ENCODE peak calls at places on chromosomes 12 and 14, in seven cellular contexts. Z, T, G, N, U, X and O are unnamed samples.

GRCh38 chr14:98167702-98168101 is 1104.3 kb downstream of the BCL11B start:
- DNase-seq in Z (no peak), X (no peak), N (no peak), G (no peak), U (peak), T (no peak), O (no peak)

GRCh38 chr12:39682689-39683477 is 63.3 kb upstream of the ABCD2 start:
- DNase-seq in T (no peak), U (peak), X (no peak), N (no peak), Z (no peak), G (no peak), O (no peak)

GRCh38 chr12:120261951-120262851 is 3.3 kb downstream of the PXN start:
- DNase-seq in Z (no peak), G (no peak), N (no peak), X (no peak), T (no peak), U (peak), O (no peak)

GRCh38 chr12:96448287-96448686 is 41.1 kb upstream of the CFAP54 start:
- DNase-seq in Z (no peak), U (no peak), T (no peak), N (no peak), G (no peak), X (no peak), O (no peak)

GRCh38 chr12:122870867-122871664 is 24.9 kb downstream of the VPS37B start:
- DNase-seq in U (no peak), Z (peak), N (no peak), G (no peak), T (peak), X (no peak), O (peak)

GRCh38 chr14:64725360-64725815 is 21.2 kb downstream of the PLEKHG3 start:
- DNase-seq in N (no peak), U (no peak), Z (peak), T (peak), G (no peak), X (no peak), O (no peak)

GRCh38 chr14:50533806-50534205 is 1.4 kb upstream of the MAP4K5 start:
- DNase-seq in U (no peak), T (no peak), X (no peak), G (no peak), N (no peak), Z (no peak), O (no peak)

GRCh38 chr12:4137441-4137840 is 136.1 kb upstream of the CCND2 start:
- DNase-seq in N (no peak), T (peak), G (no peak), X (no peak), U (no peak), Z (no peak), O (no peak)

GRCh38 chr12:103799504-103800251 is 41.4 kb downstream of the NT5DC3 start:
- DNase-seq in U (no peak), Z (no peak), G (peak), N (no peak), X (no peak), T (no peak), O (no peak)

GRCh38 chr14:48874701-48875100 is 711.5 kb downstream of the RPS29 start:
- DNase-seq in T (peak), G (no peak), U (no peak), Z (no peak), X (no peak), N (no peak), O (no peak)

GRCh38 chr12:50402270-50403000 is 1.8 kb downstream of the LARP4 start:
- DNase-seq in U (no peak), G (no peak), Z (no peak), N (no peak), X (no peak), T (no peak), O (no peak)

GRCh38 chr14:25095784-25096390 is 45.9 kb upstream of the STXBP6 start:
- DNase-seq in X (no peak), Z (no peak), N (no peak), T (no peak), U (no peak), G (no peak), O (no peak)

GRCh38 chr14:75831455-75831854 is 150.3 kb downstream of the TGFB3 start:
- DNase-seq in N (no peak), Z (no peak), U (peak), G (no peak), T (no peak), X (peak), O (peak)

GRCh38 chr12:32901553-32901952 is 5.0 kb upstream of the PKP2 start:
- DNase-seq in T (no peak), X (no peak), G (no peak), Z (no peak), U (no peak), N (no peak), O (no peak)

GRCh38 chr14:43914041-43914693 is 592.9 kb downstream of the FSCB start:
- DNase-seq in T (no peak), N (no peak), X (no peak), Z (no peak), G (no peak), U (no peak), O (peak)

GRCh38 chr12:89568484-89568883 is 42.6 kb upstream of the POC1B start:
- DNase-seq in N (no peak), T (no peak), U (no peak), Z (no peak), X (no peak), G (no peak), O (no peak)

GRCh38 chr12:30357712-30358111 is 338.0 kb downstream of the IPO8 start:
- DNase-seq in Z (no peak), X (no peak), T (no peak), U (no peak), G (no peak), N (no peak), O (no peak)

GRCh38 chr14:88542857-88543795 is 11.7 kb downstream of the PTPN21 start:
- DNase-seq in X (no peak), T (no peak), N (no peak), U (no peak), G (no peak), Z (no peak), O (no peak)

GRCh38 chr14:89391556-89391955 is 25.5 kb downstream of the FOXN3 start:
- DNase-seq in X (no peak), Z (no peak), G (no peak), U (no peak), T (no peak), N (no peak), O (no peak)

GRCh38 chr14:50299585-50299984 is 12.4 kb downstream of the L2HGDH start:
- DNase-seq in N (no peak), Z (no peak), T (no peak), G (peak), X (no peak), U (no peak), O (no peak)

GRCh38 chr12:107400686-107401447 is 284.7 kb upstream of the PWP1 start:
- DNase-seq in T (no peak), N (no peak), G (no peak), Z (no peak), U (peak), X (no peak), O (no peak)

GRCh38 chr14:72892103-72892878 is 1.6 kb downstream of the DPF3 start:
- DNase-seq in T (peak), G (peak), U (peak), N (no peak), X (no peak), Z (peak), O (peak)

GRCh38 chr12:40646456-40646855 is 45.8 kb upstream of the CNTN1 start:
- DNase-seq in G (no peak), U (no peak), N (no peak), T (no peak), X (no peak), Z (no peak), O (no peak)

GRCh38 chr12:96218989-96219678 is 25.0 kb downstream of the ELK3 start:
- DNase-seq in T (no peak), Z (no peak), N (no peak), X (no peak), G (no peak), U (no peak), O (no peak)

GRCh38 chr12:130031571-130032189 is 127.9 kb upstream of the TMEM132D start:
- DNase-seq in N (no peak), G (peak), X (peak), T (peak), Z (no peak), U (peak), O (peak)

GRCh38 chr12:105459760-105460325 is 129.4 kb downstream of the C12orf75 start:
- DNase-seq in G (no peak), N (no peak), Z (peak), T (no peak), U (no peak), X (no peak), O (no peak)

GRCh38 chr12:111773801-111774551 is 7.2 kb downstream of the ALDH2 start:
- DNase-seq in T (peak), N (no peak), Z (peak), G (no peak), U (no peak), X (peak), O (no peak)

GRCh38 chr12:105860556-105861207 is 278.1 kb downstream of the NUAK1 start:
- DNase-seq in U (no peak), Z (no peak), X (no peak), G (no peak), T (no peak), N (no peak), O (no peak)

GRCh38 chr12:114063435-114063834 is 97.3 kb upstream of the RBM19 start:
- DNase-seq in N (no peak), Z (no peak), G (peak), T (no peak), U (no peak), X (no peak), O (no peak)

GRCh38 chr14:61567838-61568571 is 127.3 kb upstream of the HIF1A start:
- DNase-seq in G (peak), U (no peak), Z (no peak), N (no peak), T (peak), X (no peak), O (no peak)

GRCh38 chr14:89282191-89282590 is 134.8 kb downstream of the FOXN3 start:
- DNase-seq in G (no peak), T (no peak), N (no peak), U (no peak), X (no peak), Z (no peak), O (no peak)

GRCh38 chr14:38001501-38001900 is 206.2 kb upstream of the SSTR1 start:
- DNase-seq in Z (no peak), T (no peak), U (no peak), G (no peak), N (no peak), X (no peak), O (no peak)

GRCh38 chr12:107436376-107436775 is 249.2 kb upstream of the PWP1 start:
- DNase-seq in N (no peak), X (no peak), Z (no peak), T (peak), G (peak), U (no peak), O (no peak)

GRCh38 chr12:92861381-92861780 is 67.7 kb downstream of the EEA1 start:
- DNase-seq in U (no peak), G (no peak), Z (no peak), T (no peak), N (no peak), X (no peak), O (no peak)

GRCh38 chr12:92866418-92866817 is 62.7 kb downstream of the EEA1 start:
- DNase-seq in U (no peak), T (no peak), Z (no peak), N (no peak), G (no peak), X (no peak), O (no peak)

GRCh38 chr12:92860521-92860920 is 68.6 kb downstream of the EEA1 start:
- DNase-seq in U (no peak), G (no peak), Z (no peak), N (no peak), T (no peak), X (no peak), O (no peak)

GRCh38 chr12:92859650-92860386 is 69.3 kb downstream of the EEA1 start:
- DNase-seq in N (no peak), T (no peak), Z (no peak), U (no peak), G (no peak), X (no peak), O (no peak)

GRCh38 chr12:92863255-92863654 is 65.8 kb downstream of the EEA1 start:
- DNase-seq in T (no peak), N (no peak), Z (no peak), G (no peak), U (no peak), X (no peak), O (no peak)
- H3K27ac ChIP-seq in T (no peak), N (no peak), Z (no peak), G (no peak), U (no peak), X (no peak), O (no peak)

GRCh38 chr12:54634795-54635194 is at the start of gene LACRT:
- DNase-seq in T (no peak), Z (no peak), G (no peak), X (no peak), U (no peak), N (no peak), O (no peak)

GRCh38 chr12:54631988-54632728 is 2.5 kb downstream of the LACRT start:
- DNase-seq in U (no peak), T (peak), N (no peak), X (no peak), Z (no peak), G (peak), O (no peak)

GRCh38 chr12:54628186-54628846 is 6.4 kb downstream of the LACRT start:
- DNase-seq in Z (no peak), T (no peak), U (no peak), G (no peak), N (no peak), X (no peak), O (no peak)

GRCh38 chr12:54629925-54630324 is 4.8 kb downstream of the LACRT start:
- DNase-seq in G (no peak), N (no peak), U (no peak), Z (no peak), T (no peak), X (no peak), O (no peak)

DNA sequence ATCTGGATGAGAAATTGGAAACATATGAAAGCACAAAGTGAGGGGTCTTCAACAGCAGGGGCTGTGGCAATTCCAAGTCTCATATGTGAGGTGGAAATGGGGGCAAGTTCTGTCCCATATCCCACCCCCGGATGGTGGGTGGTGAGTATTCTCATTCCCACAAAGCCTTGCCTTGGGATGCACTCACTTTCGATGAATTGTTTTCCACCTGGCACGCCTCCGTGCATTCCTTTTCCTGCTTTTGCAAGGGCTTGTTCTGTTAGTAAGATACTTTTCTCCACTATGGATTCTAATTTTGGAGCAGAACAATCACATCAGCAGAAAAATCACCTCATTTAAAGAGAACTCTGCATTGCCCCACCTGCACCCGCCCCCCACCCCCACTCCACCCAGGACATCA is 3.1 kb downstream of the LACRT start:
- DNase-seq in X (no peak), G (no peak), T (no peak), Z (no peak), N (no peak), U (no peak), O (no peak)
- H3K27ac ChIP-seq in X (no peak), G (no peak), T (no peak), Z (no peak), N (no peak), U (no peak), O (no peak)

DNA sequence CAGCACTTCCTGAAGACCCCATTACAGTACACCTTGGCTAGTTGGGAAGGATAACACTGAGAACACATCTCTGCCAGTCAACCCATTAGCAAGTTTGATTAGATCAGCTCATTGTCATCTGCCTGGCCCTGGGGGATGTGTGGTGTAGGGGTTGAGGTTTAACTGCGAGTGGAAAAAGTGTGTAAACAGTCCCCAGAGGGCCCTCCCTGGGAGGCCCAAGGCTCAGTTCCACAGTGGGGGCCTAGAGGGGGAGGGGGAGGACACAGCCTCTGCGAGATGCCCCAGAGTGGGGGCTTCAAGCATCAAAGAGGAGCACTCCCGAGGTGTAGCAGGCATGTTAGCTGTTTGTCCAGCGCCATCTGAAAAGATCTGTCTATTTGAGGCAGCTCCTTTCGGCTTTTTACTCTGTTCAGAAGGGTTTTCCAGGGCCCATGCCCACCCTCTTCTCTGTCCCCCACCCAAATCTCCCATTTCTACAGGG is 344 bp downstream of the LPAR5 start:
- DNase-seq in G (no peak), T (no peak), U (peak), X (no peak), N (no peak), Z (no peak), O (no peak)
- H3K27ac ChIP-seq in G (no peak), T (no peak), U (peak), X (no peak), N (peak), Z (peak), O (no peak)

GRCh38 chr12:116600959-116601358 is 41.8 kb downstream of the MAP1LC3B2 start:
- DNase-seq in G (no peak), U (no peak), N (no peak), Z (no peak), T (no peak), X (no peak), O (no peak)
- H3K27ac ChIP-seq in G (no peak), U (no peak), N (no peak), Z (no peak), T (no peak), X (no peak), O (no peak)

GRCh38 chr14:34018564-34019244 is 67.8 kb upstream of the EGLN3 start:
- DNase-seq in G (peak), Z (no peak), X (no peak), N (no peak), U (peak), T (no peak), O (no peak)

GRCh38 chr14:34018125-34018524 is 67.3 kb upstream of the EGLN3 start:
- DNase-seq in T (no peak), U (peak), N (no peak), G (no peak), X (no peak), Z (no peak), O (no peak)

GRCh38 chr14:34023824-34024767 is 73.2 kb upstream of the EGLN3 start:
- DNase-seq in X (no peak), N (no peak), G (peak), Z (no peak), T (no peak), U (no peak), O (no peak)

GRCh38 chr14:34020014-34020413 is 69.1 kb upstream of the EGLN3 start:
- DNase-seq in T (no peak), G (no peak), X (no peak), U (no peak), Z (no peak), N (no peak), O (no peak)

DNA sequence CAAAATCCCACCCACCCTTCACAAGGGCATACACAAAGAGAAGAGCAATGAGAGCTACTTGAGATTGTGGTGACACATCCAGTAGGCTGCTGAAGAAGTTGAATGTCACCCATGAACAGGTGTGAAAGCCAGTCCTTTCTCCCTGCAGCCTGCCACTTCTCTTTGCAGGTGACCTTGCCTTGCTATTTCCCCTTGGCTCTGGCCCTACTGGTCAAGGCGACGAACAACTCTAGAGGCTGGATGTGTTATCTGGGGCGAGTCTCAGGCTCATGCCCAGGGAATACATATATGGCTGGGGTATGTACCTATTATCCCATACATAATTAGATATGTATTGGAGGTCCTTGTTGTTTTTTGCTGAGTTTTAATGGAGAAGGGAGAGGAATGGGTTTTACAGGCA is 70.2 kb upstream of the EGLN3 start:
- DNase-seq in T (no peak), N (no peak), U (no peak), Z (no peak), G (no peak), X (no peak), O (no peak)
- H3K27ac ChIP-seq in T (no peak), N (no peak), U (no peak), Z (no peak), G (no peak), X (no peak), O (no peak)

GRCh38 chr12:12899530-12900380 is 8.4 kb downstream of the GPRC5A start:
- DNase-seq in X (no peak), U (no peak), T (no peak), G (no peak), Z (no peak), N (no peak), O (no peak)

GRCh38 chr12:12898911-12899511 is 7.6 kb downstream of the GPRC5A start:
- DNase-seq in G (no peak), U (no peak), X (no peak), T (no peak), Z (no peak), N (no peak), O (no peak)

GRCh38 chr12:12900786-12901157 is 9.4 kb downstream of the GPRC5A start:
- DNase-seq in X (no peak), G (no peak), Z (no peak), U (no peak), T (no peak), N (no peak), O (no peak)

GRCh38 chr12:12902036-12902435 is 10.7 kb downstream of the GPRC5A start:
- DNase-seq in X (no peak), T (no peak), G (no peak), N (no peak), Z (no peak), U (no peak), O (no peak)

DNA sequence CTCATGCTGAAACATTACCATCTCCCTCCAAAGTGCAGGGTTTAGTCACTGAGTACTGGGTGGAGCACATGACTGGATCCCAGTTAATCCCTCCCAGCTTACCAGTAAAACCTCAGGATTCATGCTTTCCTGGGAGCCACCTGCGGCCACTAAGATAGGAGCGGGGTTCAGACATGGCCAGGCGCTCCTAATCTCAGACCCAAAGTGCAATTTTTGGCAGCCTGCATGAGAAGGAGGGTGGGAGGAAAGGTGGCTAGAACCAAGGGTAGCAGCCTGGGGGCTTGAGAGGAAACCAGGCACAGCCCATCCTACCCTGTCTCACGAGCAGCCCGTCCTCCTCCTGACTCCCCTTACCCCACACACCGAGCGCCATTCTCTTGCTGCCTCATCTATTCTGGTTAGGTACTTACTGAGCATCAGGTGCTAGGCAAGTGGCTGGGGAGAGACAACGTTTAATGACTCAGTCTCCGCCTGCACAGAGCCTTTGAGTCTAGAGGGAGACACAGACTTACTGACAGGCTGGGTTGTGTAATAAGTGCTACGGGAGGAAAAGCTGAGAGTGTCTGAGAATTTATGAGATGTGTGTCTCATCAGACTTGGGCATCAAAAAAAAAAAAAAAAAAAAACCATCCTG is 9.9 kb downstream of the GPRC5A start:
- DNase-seq in T (peak), X (no peak), G (no peak), N (no peak), U (no peak), Z (no peak), O (no peak)
- H3K27ac ChIP-seq in T (no peak), X (no peak), G (no peak), N (no peak), U (no peak), Z (no peak), O (no peak)